ENCODE peak calls at places on chromosomes 2 and 18, in ten cellular contexts. X, C, H, M, Q, B, K, O, V and I are unnamed samples. For H3K9me3, the result is how much of the 10 kb centered on the place peaks cover.

GRCh38 chr2:45825001-45825651 is 173.7 kb downstream of the PRKCE start:
- DNase-seq in K (peak), H (no peak), X (no peak), M (no peak), C (no peak), B (no peak), Q (no peak), V (no peak), O (no peak), I (no peak)

GRCh38 chr2:201953880-201954279 is 79.8 kb upstream of the FZD7 start:
- DNase-seq in V (no peak), B (no peak), K (no peak), Q (no peak), O (no peak), X (no peak), C (no peak), H (no peak), M (peak), I (no peak)

GRCh38 chr2:179239194-179239593 is 25.4 kb downstream of the SESTD1 start:
- DNase-seq in C (no peak), V (no peak), O (no peak), X (no peak), K (peak), M (no peak), B (peak), Q (no peak), H (no peak), I (no peak)

GRCh38 chr18:62131305-62131909 is 55.4 kb downstream of the PIGN start:
- DNase-seq in V (peak), K (peak), M (peak), B (peak), C (peak), H (peak), Q (peak), O (peak), X (no peak), I (no peak)

GRCh38 chr18:23138470-23138869 is 3.2 kb downstream of the CABLES1 start:
- DNase-seq in X (no peak), B (no peak), H (no peak), M (no peak), O (peak), Q (no peak), C (no peak), V (peak), K (no peak), I (no peak)

GRCh38 chr2:145984541-145984940 is 1464.6 kb upstream of the ZEB2 start:
- DNase-seq in K (peak), O (no peak), C (no peak), X (no peak), Q (no peak), V (no peak), B (peak), H (no peak), M (no peak), I (no peak)

GRCh38 chr18:79456105-79456980 is 60.6 kb downstream of the NFATC1 start:
- DNase-seq in H (no peak), V (no peak), B (no peak), C (no peak), X (no peak), K (no peak), M (no peak), Q (no peak), O (no peak), I (no peak)

GRCh38 chr2:44244135-44244871 is 31.0 kb upstream of the SLC3A1 start:
- DNase-seq in X (peak), O (peak), K (peak), Q (peak), V (peak), B (peak), H (peak), C (no peak), M (peak), I (no peak)

GRCh38 chr2:44801676-44802408 is 139.7 kb upstream of the SIX3 start:
- DNase-seq in X (no peak), H (no peak), M (no peak), B (no peak), O (no peak), K (no peak), C (no peak), V (no peak), Q (no peak), I (no peak)

GRCh38 chr18:42094875-42095274 is 139.8 kb downstream of the PIK3C3 start:
- DNase-seq in X (no peak), C (no peak), K (no peak), O (no peak), B (peak), V (no peak), M (no peak), Q (no peak), H (no peak), I (no peak)

GRCh38 chr2:150531626-150532419 is 44.4 kb upstream of the RND3 start:
- DNase-seq in H (no peak), O (no peak), V (no peak), C (no peak), B (peak), Q (no peak), X (no peak), M (no peak), K (no peak), I (no peak)

GRCh38 chr18:9595197-9595596 is 19.2 kb downstream of the PPP4R1 start:
- DNase-seq in B (peak), M (no peak), K (peak), V (no peak), Q (no peak), O (no peak), X (no peak), H (no peak), C (no peak), I (no peak)

GRCh38 chr2:181462032-181462431 is 4.8 kb downstream of the ITGA4 start:
- DNase-seq in C (no peak), O (no peak), Q (no peak), H (no peak), B (no peak), K (no peak), X (no peak), V (no peak), M (no peak), I (no peak)

GRCh38 chr2:113248997-113249770 is 29.5 kb downstream of the PAX8 start:
- DNase-seq in B (peak), K (peak), O (peak), X (peak), V (peak), H (peak), C (peak), M (peak), Q (peak), I (peak)

GRCh38 chr2:73830871-73831401 is 2.2 kb downstream of the STAMBP start:
- DNase-seq in C (no peak), Q (no peak), H (no peak), K (peak), O (no peak), V (no peak), X (no peak), B (peak), M (no peak), I (no peak)

GRCh38 chr2:235489897-235490296 is 3.9 kb upstream of the AGAP1 start:
- DNase-seq in O (no peak), X (no peak), Q (no peak), V (no peak), K (no peak), C (no peak), H (no peak), M (no peak), B (no peak), I (no peak)

GRCh38 chr2:65604246-65604645 is 171.8 kb upstream of the SPRED2 start:
- DNase-seq in O (no peak), C (no peak), X (no peak), B (peak), Q (no peak), K (peak), M (no peak), H (no peak), V (no peak), I (no peak)

GRCh38 chr2:45008296-45009129 is 739 bp downstream of the SIX2 start:
- DNase-seq in K (no peak), V (no peak), Q (no peak), M (no peak), X (peak), B (no peak), O (peak), H (no peak), C (no peak), I (peak)

GRCh38 chr2:48860391-48860790 is 104.9 kb upstream of the LHCGR start:
- DNase-seq in X (no peak), K (no peak), Q (no peak), O (no peak), M (no peak), H (no peak), C (no peak), V (no peak), B (no peak), I (no peak)

GRCh38 chr18:49778826-49779465 is 34.4 kb downstream of the ACAA2 start:
- DNase-seq in H (no peak), C (peak), O (no peak), Q (no peak), B (peak), K (no peak), X (no peak), V (no peak), M (no peak), I (no peak)

GRCh38 chr2:15752552-15753232 is 161.0 kb downstream of the DDX1 start:
- DNase-seq in Q (no peak), K (no peak), V (no peak), B (no peak), H (no peak), X (no peak), O (no peak), M (no peak), C (no peak), I (no peak)

GRCh38 chr2:15754703-15755099 is 163.0 kb downstream of the DDX1 start:
- DNase-seq in Q (no peak), H (no peak), O (no peak), C (no peak), V (no peak), B (no peak), K (no peak), M (no peak), X (no peak), I (no peak)

GRCh38 chr2:15751477-15751876 is 159.8 kb downstream of the DDX1 start:
- DNase-seq in M (no peak), Q (no peak), K (no peak), B (no peak), X (no peak), C (no peak), O (no peak), H (no peak), V (no peak), I (no peak)

GRCh38 chr2:15753811-15754702 is 162.4 kb downstream of the DDX1 start:
- DNase-seq in X (no peak), C (no peak), K (no peak), O (no peak), B (no peak), M (no peak), Q (no peak), H (no peak), V (no peak), I (no peak)

GRCh38 chr2:15753233-15753798 is 161.6 kb downstream of the DDX1 start:
- DNase-seq in B (no peak), V (no peak), Q (no peak), M (no peak), O (no peak), H (no peak), C (no peak), K (no peak), X (no peak), I (no peak)
- H3K9me3 ChIP-seq in B (under half), V (under half), Q (under half), M (under half), O (under half), H (under half), C (under half), K (under half), X (under half), I (under half)

GRCh38 chr2:133747965-133748700 is 179.9 kb upstream of the NCKAP5 start:
- DNase-seq in X (no peak), K (peak), Q (no peak), V (no peak), B (no peak), M (no peak), C (no peak), O (no peak), H (no peak), I (no peak)
- H3K4me3 ChIP-seq in X (no peak), K (no peak), Q (no peak), V (no peak), B (no peak), M (no peak), C (no peak), O (no peak), H (no peak), I (no peak)

GRCh38 chr2:241391892-241392665 is 36.0 kb downstream of the FARP2 start:
- DNase-seq in H (no peak), B (peak), Q (peak), V (peak), K (no peak), C (no peak), O (no peak), M (no peak), X (no peak), I (no peak)
- H3K9me3 ChIP-seq in H (under half), B (under half), Q (under half), V (under half), K (under half), C (under half), O (under half), M (under half), X (under half), I (under half)

GRCh38 chr2:8122506-8122898 is 559.4 kb upstream of the ID2 start:
- DNase-seq in Q (no peak), K (no peak), M (no peak), X (no peak), V (no peak), C (no peak), O (no peak), B (no peak), H (peak), I (no peak)

GRCh38 chr2:8119782-8120551 is 561.9 kb upstream of the ID2 start:
- DNase-seq in K (peak), Q (peak), O (no peak), M (no peak), V (no peak), B (peak), H (peak), X (peak), C (peak), I (no peak)

GRCh38 chr2:8118940-8119781 is 562.7 kb upstream of the ID2 start:
- DNase-seq in C (no peak), K (no peak), B (no peak), Q (peak), H (peak), V (no peak), O (no peak), X (peak), M (no peak), I (no peak)

GRCh38 chr2:8121826-8122505 is 559.9 kb upstream of the ID2 start:
- DNase-seq in O (no peak), B (no peak), Q (no peak), V (no peak), H (peak), C (no peak), X (no peak), K (no peak), M (no peak), I (no peak)

GRCh38 chr2:8120979-8121825 is 560.7 kb upstream of the ID2 start:
- DNase-seq in B (no peak), V (no peak), H (no peak), O (no peak), M (no peak), X (no peak), C (no peak), Q (no peak), K (peak), I (no peak)
- H3K4me3 ChIP-seq in B (no peak), V (no peak), H (no peak), O (no peak), M (no peak), X (no peak), C (no peak), Q (no peak), K (no peak), I (no peak)

DNA sequence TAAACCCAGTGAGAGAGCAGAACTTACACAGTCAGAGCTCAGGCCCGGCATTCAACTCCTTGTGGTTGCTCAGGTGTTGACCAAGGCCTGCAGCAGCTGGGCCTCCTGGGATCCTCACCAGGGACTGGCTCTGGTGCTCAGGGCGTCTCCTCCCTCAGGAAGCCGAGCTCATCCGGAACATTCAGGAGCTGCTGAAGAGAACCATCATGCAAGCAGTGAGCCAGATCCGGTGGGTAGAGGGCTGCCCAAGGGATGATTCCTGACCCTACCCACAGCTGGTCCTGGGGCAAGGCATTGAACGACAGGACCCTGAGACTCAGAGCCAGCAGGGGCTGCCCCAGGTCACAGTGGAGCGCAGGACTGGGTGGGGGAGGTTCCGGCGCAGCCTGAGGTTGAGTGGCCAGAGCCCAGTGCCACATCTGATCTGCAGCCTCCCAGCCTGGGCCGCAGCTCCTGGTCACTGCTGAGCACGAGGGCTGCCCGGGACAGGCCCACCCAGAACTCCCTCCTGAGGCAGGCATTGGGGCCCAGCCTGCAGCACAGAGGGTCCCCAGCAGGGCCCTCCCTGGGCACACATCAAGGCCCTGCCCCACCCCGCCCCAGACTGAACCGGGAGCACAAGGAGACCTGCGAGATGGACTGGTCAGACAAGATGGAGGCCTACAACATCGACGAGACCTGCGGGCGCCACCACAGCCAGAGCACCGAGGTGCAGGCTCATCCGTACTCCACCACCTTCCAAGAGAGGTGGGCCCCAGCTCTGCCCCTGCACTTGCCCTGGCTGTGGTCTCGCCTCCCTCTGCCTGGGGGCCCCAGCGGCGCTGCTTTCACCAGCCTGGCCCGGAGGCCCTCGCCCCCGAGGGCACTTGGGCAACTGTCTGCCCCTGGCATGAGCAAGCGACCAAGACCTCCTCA is 2.4 kb downstream of the TEKT4 start:
- DNase-seq in B (no peak), M (no peak), C (no peak), K (no peak), O (peak), V (no peak), Q (no peak), H (no peak), X (no peak), I (peak)
- H3K9me3 ChIP-seq in B (under half), M (under half), C (under half), K (under half), O (under half), V (under half), Q (under half), H (under half), X (under half), I (under half)

DNA sequence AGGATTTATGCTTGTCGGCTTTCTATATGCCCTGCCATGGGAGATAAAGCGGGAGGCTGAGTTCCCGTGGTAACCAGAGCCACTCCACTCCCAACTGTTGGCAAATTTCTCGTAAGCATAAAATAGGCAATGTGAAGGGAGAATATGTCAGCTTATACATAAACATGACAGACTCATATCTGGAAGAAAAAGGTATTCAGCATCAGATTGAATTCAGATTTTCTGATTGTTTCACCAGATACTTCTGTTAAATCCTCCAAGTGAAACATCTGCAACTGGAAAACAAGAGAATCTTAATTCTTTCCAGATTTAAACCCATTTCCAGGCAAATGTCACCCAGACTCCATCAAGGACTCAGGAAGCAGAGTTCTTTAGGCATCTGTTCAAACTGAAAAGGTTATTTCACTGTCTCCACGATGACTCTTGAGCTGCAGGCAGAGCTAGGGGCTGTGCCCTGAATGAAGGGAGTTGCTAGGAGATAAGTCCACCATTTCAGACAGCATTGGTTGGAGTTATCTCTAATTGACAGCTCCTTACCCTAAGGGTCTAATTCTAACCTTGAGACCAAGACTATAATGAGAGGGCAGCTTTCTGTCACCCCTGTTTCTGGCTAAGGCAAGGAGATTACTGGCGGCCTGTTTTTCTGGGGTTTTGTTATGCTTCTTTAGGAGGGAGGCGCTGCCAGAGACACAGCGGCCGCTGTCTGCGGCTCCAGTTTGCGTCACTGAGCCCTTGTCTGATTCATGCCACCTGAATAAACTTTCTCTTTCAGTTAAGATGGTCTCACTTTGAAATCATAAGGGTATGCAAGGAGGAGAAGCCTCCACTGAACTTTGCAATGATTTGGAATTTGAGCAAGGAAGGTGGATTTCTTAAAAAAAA is 381.3 kb downstream of the SOX11 start:
- DNase-seq in Q (no peak), C (no peak), O (no peak), B (no peak), M (no peak), H (no peak), X (no peak), K (peak), V (no peak), I (no peak)
- H3K4me3 ChIP-seq in Q (no peak), C (no peak), O (no peak), B (no peak), M (no peak), H (no peak), X (no peak), K (peak), V (no peak), I (no peak)

GRCh38 chr2:18704224-18704623 is 114.9 kb upstream of the NT5C1B start:
- DNase-seq in M (no peak), O (no peak), B (no peak), K (no peak), H (no peak), C (no peak), X (no peak), V (no peak), Q (no peak), I (no peak)
- H3K9me3 ChIP-seq in M (under half), O (under half), B (under half), K (under half), H (under half), C (under half), X (under half), V (under half), Q (under half), I (under half)